ENCODE peak calls at places on chromosomes 13 and 19, in four cellular contexts. One of them, this sample, is unnamed.

GRCh38 chr13:110506859-110507566 is 54.5 kb downstream of the RAB20 start:
- DNase-seq in psoas muscle: peak; percentile 72
- DNase-seq in mesendoderm: no peak
- DNase-seq in endothelial cell of umbilical vein: peak; percentile 18
- DNase-seq in this sample: no peak

GRCh38 chr13:45511310-45512147 is 46.8 kb downstream of the COG3 start:
- DNase-seq in psoas muscle: no peak
- DNase-seq in mesendoderm: peak; percentile 85
- DNase-seq in endothelial cell of umbilical vein: peak; percentile 83
- DNase-seq in this sample: peak; percentile 49

GRCh38 chr13:91785435-91786137 is 387.2 kb downstream of the GPC5 start:
- DNase-seq in psoas muscle: no peak
- DNase-seq in mesendoderm: peak; percentile 45
- DNase-seq in endothelial cell of umbilical vein: no peak
- DNase-seq in this sample: no peak

GRCh38 chr13:40637644-40638043 is 28.8 kb downstream of the FOXO1 start:
- DNase-seq in psoas muscle: no peak
- DNase-seq in mesendoderm: no peak
- DNase-seq in endothelial cell of umbilical vein: peak; percentile 45
- DNase-seq in this sample: no peak

GRCh38 chr13:25844559-25845434 is 207.0 kb downstream of the SHISA2 start:
- DNase-seq in psoas muscle: no peak
- DNase-seq in mesendoderm: no peak
- DNase-seq in endothelial cell of umbilical vein: no peak
- DNase-seq in this sample: no peak

GRCh38 chr19:3479819-3480215 is 508 bp downstream of the SMIM24 start:
- DNase-seq in psoas muscle: no peak
- DNase-seq in mesendoderm: peak; percentile 66
- DNase-seq in endothelial cell of umbilical vein: no peak
- DNase-seq in this sample: peak; percentile 92

GRCh38 chr13:30565658-30566057 is 52.1 kb upstream of the USPL1 start:
- DNase-seq in psoas muscle: no peak
- DNase-seq in mesendoderm: no peak
- DNase-seq in endothelial cell of umbilical vein: no peak
- DNase-seq in this sample: no peak

GRCh38 chr13:73327579-73327978 is 268.8 kb downstream of the KLF5 start:
- DNase-seq in psoas muscle: no peak
- DNase-seq in mesendoderm: no peak
- DNase-seq in endothelial cell of umbilical vein: no peak
- DNase-seq in this sample: no peak

GRCh38 chr19:597406-598315 is 8.0 kb downstream of the HCN2 start:
- DNase-seq in psoas muscle: no peak
- DNase-seq in mesendoderm: no peak
- DNase-seq in endothelial cell of umbilical vein: no peak
- DNase-seq in this sample: no peak

GRCh38 chr13:99275093-99275469 is 16.9 kb upstream of the GPR18 start:
- DNase-seq in psoas muscle: no peak
- DNase-seq in mesendoderm: no peak
- DNase-seq in endothelial cell of umbilical vein: no peak
- DNase-seq in this sample: no peak

GRCh38 chr13:35983206-35983605 is 148.0 kb downstream of the DCLK1 start:
- DNase-seq in psoas muscle: no peak
- DNase-seq in mesendoderm: no peak
- DNase-seq in endothelial cell of umbilical vein: no peak
- DNase-seq in this sample: no peak

GRCh38 chr13:30234763-30235162 is 72.6 kb downstream of the KATNAL1 start:
- DNase-seq in psoas muscle: no peak
- DNase-seq in mesendoderm: no peak
- DNase-seq in endothelial cell of umbilical vein: peak; percentile 75
- DNase-seq in this sample: no peak

DNA sequence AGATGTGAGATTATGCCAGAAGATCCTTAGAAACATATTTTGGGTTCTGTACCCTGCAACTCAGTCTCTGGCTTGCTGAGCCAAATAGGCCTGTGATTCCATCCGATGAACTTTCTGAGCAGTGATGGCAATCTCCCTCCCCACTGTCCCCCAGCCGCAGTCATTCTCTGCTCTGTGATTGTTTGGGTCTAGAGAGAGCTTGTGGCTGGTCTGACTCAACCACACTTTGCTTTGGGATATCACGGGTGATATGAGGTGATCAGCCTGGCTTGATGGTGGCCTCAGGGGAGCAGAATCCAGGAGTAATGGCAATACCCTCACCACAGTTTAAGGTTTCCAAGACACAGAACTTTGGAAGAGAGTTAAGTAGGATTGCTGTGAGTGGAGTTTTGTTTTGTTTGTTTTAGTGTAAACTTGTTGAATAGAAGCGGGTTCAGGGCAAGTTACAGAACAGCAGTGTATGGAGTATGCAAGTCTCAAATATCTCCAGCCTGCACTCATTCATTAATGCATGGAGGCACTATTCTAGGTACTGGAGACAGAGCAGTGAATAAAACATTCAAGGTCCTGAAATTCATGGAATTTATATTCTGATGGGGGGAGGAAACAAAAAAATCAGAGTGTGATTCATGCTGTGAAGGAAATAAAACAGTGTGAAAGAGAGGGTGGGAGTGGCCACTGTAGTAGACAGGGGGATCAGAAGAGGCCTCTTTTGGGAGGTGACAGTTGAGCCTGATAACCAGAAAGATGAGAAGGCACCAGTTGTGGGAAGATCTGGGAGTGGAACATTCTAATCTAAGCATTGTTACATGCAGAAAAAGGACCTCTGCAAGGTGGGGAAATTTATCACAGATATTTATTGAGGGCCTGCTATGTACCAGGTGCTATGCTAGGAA is 5.4 kb downstream of the SAMD4B start:
- DNase-seq in psoas muscle: no peak
- DNase-seq in mesendoderm: no peak
- DNase-seq in endothelial cell of umbilical vein: no peak
- DNase-seq in this sample: no peak
- H3K36me3 ChIP-seq in psoas muscle: peaks cover 13% of the 10 kb centered on the region
- H3K36me3 ChIP-seq in mesendoderm: no peaks in the 10 kb centered on the region
- H3K36me3 ChIP-seq in endothelial cell of umbilical vein: peaks cover 2% of the 10 kb centered on the region
- H3K36me3 ChIP-seq in this sample: peaks cover 14% of the 10 kb centered on the region

DNA sequence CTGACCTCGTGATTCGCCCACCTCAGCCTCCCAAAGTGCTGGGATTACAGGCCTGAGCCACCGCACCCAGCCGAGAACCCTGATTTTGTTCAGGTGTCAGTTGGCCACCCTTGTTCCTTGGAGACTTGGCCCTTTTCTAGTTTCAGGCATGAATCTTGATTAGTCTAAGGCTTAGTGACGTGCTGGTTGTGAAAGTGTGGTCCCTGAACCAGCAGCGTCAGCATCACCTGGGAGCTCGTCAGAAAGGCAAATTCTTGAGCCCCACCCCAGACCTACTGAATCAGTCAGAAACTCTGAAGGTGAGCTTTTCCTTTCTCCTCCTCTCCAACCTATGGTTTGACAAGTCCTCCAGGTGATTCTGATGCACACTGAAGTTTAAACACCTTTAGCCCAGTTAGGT is 35.2 kb downstream of the CACNG6 start:
- DNase-seq in psoas muscle: no peak
- DNase-seq in mesendoderm: no peak
- DNase-seq in endothelial cell of umbilical vein: no peak
- DNase-seq in this sample: no peak
- H3K36me3 ChIP-seq in psoas muscle: no peaks in the 10 kb centered on the region
- H3K36me3 ChIP-seq in mesendoderm: no peaks in the 10 kb centered on the region
- H3K36me3 ChIP-seq in endothelial cell of umbilical vein: no peaks in the 10 kb centered on the region
- H3K36me3 ChIP-seq in this sample: no peaks in the 10 kb centered on the region

GRCh38 chr19:16223746-16224145 is 26.0 kb downstream of the AP1M1 start:
- DNase-seq in psoas muscle: no peak
- DNase-seq in mesendoderm: no peak
- DNase-seq in endothelial cell of umbilical vein: no peak
- DNase-seq in this sample: no peak

GRCh38 chr19:16225279-16226183 is 27.8 kb downstream of the AP1M1 start:
- DNase-seq in psoas muscle: peak; percentile 52
- DNase-seq in mesendoderm: no peak
- DNase-seq in endothelial cell of umbilical vein: no peak
- DNase-seq in this sample: peak; percentile 29

GRCh38 chr19:16224266-16225045 is 26.7 kb downstream of the AP1M1 start:
- DNase-seq in psoas muscle: no peak
- DNase-seq in mesendoderm: no peak
- DNase-seq in endothelial cell of umbilical vein: no peak
- DNase-seq in this sample: peak; percentile 31

GRCh38 chr19:16226184-16226591 is 28.5 kb downstream of the AP1M1 start:
- DNase-seq in psoas muscle: peak; percentile 48
- DNase-seq in mesendoderm: no peak
- DNase-seq in endothelial cell of umbilical vein: no peak
- DNase-seq in this sample: no peak

DNA sequence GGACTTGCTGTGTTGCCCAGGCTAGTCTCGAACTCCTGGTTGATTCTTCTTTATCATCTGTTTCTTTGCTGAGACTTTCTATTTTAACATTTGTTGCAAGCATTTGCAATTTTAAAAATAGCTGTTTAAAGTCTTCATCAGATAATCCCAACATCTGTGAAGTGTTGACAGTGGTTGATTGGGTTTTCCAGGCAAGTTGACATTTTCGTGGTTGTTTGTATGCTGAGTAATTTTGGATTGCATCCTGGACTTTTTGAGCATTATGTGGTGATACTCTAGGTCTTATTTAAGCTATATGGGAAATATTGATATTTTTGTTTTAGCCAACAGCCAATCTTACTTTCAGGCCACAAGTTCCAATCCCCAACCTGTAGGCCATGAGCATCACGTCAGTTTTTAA is 25.1 kb downstream of the AP1M1 start:
- DNase-seq in psoas muscle: no peak
- DNase-seq in mesendoderm: no peak
- DNase-seq in endothelial cell of umbilical vein: no peak
- DNase-seq in this sample: no peak
- H3K36me3 ChIP-seq in psoas muscle: peaks cover 7% of the 10 kb centered on the region
- H3K36me3 ChIP-seq in mesendoderm: no peaks in the 10 kb centered on the region
- H3K36me3 ChIP-seq in endothelial cell of umbilical vein: peaks cover 11% of the 10 kb centered on the region
- H3K36me3 ChIP-seq in this sample: no peaks in the 10 kb centered on the region

GRCh38 chr13:113171250-113172125 is 13.0 kb downstream of the PROZ start:
- DNase-seq in psoas muscle: no peak
- DNase-seq in mesendoderm: no peak
- DNase-seq in endothelial cell of umbilical vein: no peak
- DNase-seq in this sample: no peak

GRCh38 chr13:113168211-113168610 is 9.8 kb downstream of the PROZ start:
- DNase-seq in psoas muscle: no peak
- DNase-seq in mesendoderm: no peak
- DNase-seq in endothelial cell of umbilical vein: no peak
- DNase-seq in this sample: no peak

GRCh38 chr13:113167575-113167974 is 9.1 kb downstream of the PROZ start:
- DNase-seq in psoas muscle: no peak
- DNase-seq in mesendoderm: no peak
- DNase-seq in endothelial cell of umbilical vein: no peak
- DNase-seq in this sample: no peak

GRCh38 chr13:113170503-113170902 is 12.1 kb downstream of the PROZ start:
- DNase-seq in psoas muscle: no peak
- DNase-seq in mesendoderm: peak; percentile 65
- DNase-seq in endothelial cell of umbilical vein: peak; percentile 85
- DNase-seq in this sample: no peak

GRCh38 chr13:113169277-113170272 is 11.1 kb downstream of the PROZ start:
- DNase-seq in psoas muscle: no peak
- DNase-seq in mesendoderm: peak; percentile 46
- DNase-seq in endothelial cell of umbilical vein: no peak
- DNase-seq in this sample: no peak
- H3K36me3 ChIP-seq in psoas muscle: no peaks in the 10 kb centered on the region
- H3K36me3 ChIP-seq in mesendoderm: peaks cover 5% of the 10 kb centered on the region
- H3K36me3 ChIP-seq in endothelial cell of umbilical vein: no peaks in the 10 kb centered on the region
- H3K36me3 ChIP-seq in this sample: peaks cover 9% of the 10 kb centered on the region

DNA sequence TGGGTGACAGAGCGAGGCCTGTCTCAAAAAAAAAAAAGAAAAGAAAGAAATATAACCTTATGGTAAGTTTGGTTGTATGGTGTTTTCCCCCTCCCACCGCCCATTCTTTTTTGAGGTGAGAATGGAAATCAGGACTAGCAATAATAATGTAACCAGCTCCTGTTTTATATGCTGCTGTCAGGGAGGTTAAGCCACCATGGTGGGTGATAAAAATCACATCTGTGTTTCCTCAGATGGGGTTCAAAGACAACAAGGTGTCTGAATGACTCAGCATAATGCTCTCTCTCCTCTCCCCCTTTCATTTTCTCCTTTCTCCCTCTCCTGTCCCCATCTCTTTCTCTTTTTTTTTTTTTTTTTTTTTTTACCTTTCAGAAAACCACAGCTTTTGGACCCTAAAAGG is 28.3 kb upstream of the GARRE1 start:
- DNase-seq in psoas muscle: no peak
- DNase-seq in mesendoderm: no peak
- DNase-seq in endothelial cell of umbilical vein: no peak
- DNase-seq in this sample: no peak
- H3K36me3 ChIP-seq in psoas muscle: peaks cover 14% of the 10 kb centered on the region
- H3K36me3 ChIP-seq in mesendoderm: peaks cover 19% of the 10 kb centered on the region
- H3K36me3 ChIP-seq in endothelial cell of umbilical vein: peaks cover 45% of the 10 kb centered on the region
- H3K36me3 ChIP-seq in this sample: peaks cover 26% of the 10 kb centered on the region

DNA sequence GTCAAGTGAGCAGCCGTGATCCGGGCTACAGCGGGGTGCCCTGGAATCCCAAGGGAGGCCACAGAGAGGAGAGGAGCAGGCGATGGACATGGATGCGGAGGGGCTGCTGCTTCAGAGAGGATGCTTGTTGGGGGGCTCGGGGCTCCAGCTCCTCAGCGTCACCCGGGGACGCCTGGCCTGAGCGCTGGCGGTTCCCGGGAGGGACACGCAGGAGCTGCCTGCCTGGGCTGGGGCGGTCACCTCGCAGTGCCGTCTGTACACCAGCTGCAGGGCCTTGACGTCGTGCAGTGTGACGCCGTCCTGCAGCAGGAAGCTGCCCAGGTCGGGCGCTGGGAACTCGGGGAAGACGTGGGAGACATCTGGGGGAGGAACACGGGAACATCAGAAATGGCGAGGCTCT is 29.9 kb upstream of the RANBP3 start:
- DNase-seq in psoas muscle: no peak
- DNase-seq in mesendoderm: no peak
- DNase-seq in endothelial cell of umbilical vein: no peak
- DNase-seq in this sample: no peak
- H3K36me3 ChIP-seq in psoas muscle: no peaks in the 10 kb centered on the region
- H3K36me3 ChIP-seq in mesendoderm: no peaks in the 10 kb centered on the region
- H3K36me3 ChIP-seq in endothelial cell of umbilical vein: no peaks in the 10 kb centered on the region
- H3K36me3 ChIP-seq in this sample: no peaks in the 10 kb centered on the region

GRCh38 chr19:32364040-32364439 is 18.6 kb downstream of the ZNF507 start:
- DNase-seq in psoas muscle: no peak
- DNase-seq in mesendoderm: no peak
- DNase-seq in endothelial cell of umbilical vein: no peak
- DNase-seq in this sample: no peak

GRCh38 chr19:32367948-32368536 is 22.6 kb downstream of the ZNF507 start:
- DNase-seq in psoas muscle: no peak
- DNase-seq in mesendoderm: no peak
- DNase-seq in endothelial cell of umbilical vein: no peak
- DNase-seq in this sample: no peak

GRCh38 chr19:32363632-32364031 is 18.2 kb downstream of the ZNF507 start:
- DNase-seq in psoas muscle: no peak
- DNase-seq in mesendoderm: no peak
- DNase-seq in endothelial cell of umbilical vein: no peak
- DNase-seq in this sample: no peak

GRCh38 chr19:32368781-32369180 is 23.4 kb downstream of the ZNF507 start:
- DNase-seq in psoas muscle: no peak
- DNase-seq in mesendoderm: no peak
- DNase-seq in endothelial cell of umbilical vein: no peak
- DNase-seq in this sample: no peak

DNA sequence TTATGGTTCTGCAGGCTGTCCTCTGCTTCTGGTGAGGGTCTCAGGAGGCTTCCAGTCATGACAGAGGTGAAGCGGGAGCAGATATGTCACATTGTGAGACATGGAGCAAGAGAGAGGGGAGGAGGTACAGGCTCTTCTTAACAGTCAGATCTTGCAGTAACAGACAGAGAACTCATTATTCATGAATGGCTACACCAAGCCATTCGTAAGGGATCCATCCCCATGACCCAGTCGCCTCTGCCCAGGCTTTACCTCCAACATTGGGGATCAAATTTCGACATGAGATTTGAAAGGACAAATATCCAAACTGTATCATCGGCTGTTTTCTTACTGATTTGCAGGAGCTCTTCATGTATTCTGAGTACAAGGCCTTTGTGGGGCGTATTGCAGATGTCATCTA is 21.7 kb downstream of the ZNF507 start:
- DNase-seq in psoas muscle: no peak
- DNase-seq in mesendoderm: no peak
- DNase-seq in endothelial cell of umbilical vein: no peak
- DNase-seq in this sample: no peak
- H3K36me3 ChIP-seq in psoas muscle: peaks cover 8% of the 10 kb centered on the region
- H3K36me3 ChIP-seq in mesendoderm: no peaks in the 10 kb centered on the region
- H3K36me3 ChIP-seq in endothelial cell of umbilical vein: peaks cover 12% of the 10 kb centered on the region
- H3K36me3 ChIP-seq in this sample: peaks cover 1% of the 10 kb centered on the region

This sample was measured in H7.